ENCODE peak calls at places on chromosomes 4 and X, in five cellular contexts. One of them, this sample, is unnamed.

GRCh38 chr4:138275946-138276621 is 33.9 kb upstream of the SLC7A11 start:
- DNase-seq in left ventricle myocardium inferior: no peak
- DNase-seq in psoas muscle: no peak
- DNase-seq in suprapubic skin: no peak
- DNase-seq in fibroblast of lung: peak; percentile 89
- DNase-seq in this sample: no peak

GRCh38 chrX:134542485-134542884 is 82.5 kb downstream of the HPRT1 start:
- DNase-seq in left ventricle myocardium inferior: no peak
- DNase-seq in psoas muscle: no peak
- DNase-seq in suprapubic skin: no peak
- DNase-seq in fibroblast of lung: peak; percentile 55
- DNase-seq in this sample: no peak

GRCh38 chrX:536616-537015 is 94.0 kb upstream of the SHOX start:
- DNase-seq in left ventricle myocardium inferior: no peak
- DNase-seq in psoas muscle: no peak
- DNase-seq in suprapubic skin: no peak
- DNase-seq in fibroblast of lung: no peak
- DNase-seq in this sample: no peak

GRCh38 chr4:8708401-8709021 is 115.9 kb downstream of the CPZ start:
- DNase-seq in left ventricle myocardium inferior: peak; percentile 6
- DNase-seq in psoas muscle: peak; percentile 19
- DNase-seq in suprapubic skin: peak; percentile 35
- DNase-seq in fibroblast of lung: no peak
- DNase-seq in this sample: no peak

GRCh38 chr4:176339936-176340761 is 20.4 kb downstream of the SPCS3 start:
- DNase-seq in left ventricle myocardium inferior: no peak
- DNase-seq in psoas muscle: no peak
- DNase-seq in suprapubic skin: no peak
- DNase-seq in fibroblast of lung: peak; percentile 35
- DNase-seq in this sample: no peak

GRCh38 chr4:128241425-128241913 is 46.1 kb downstream of the PGRMC2 start:
- DNase-seq in left ventricle myocardium inferior: no peak
- DNase-seq in psoas muscle: no peak
- DNase-seq in suprapubic skin: peak; percentile 76
- DNase-seq in fibroblast of lung: peak; percentile 93
- DNase-seq in this sample: no peak

GRCh38 chr4:83552085-83552484 is 16.2 kb downstream of the GPAT3 start:
- DNase-seq in left ventricle myocardium inferior: no peak
- DNase-seq in psoas muscle: no peak
- DNase-seq in suprapubic skin: no peak
- DNase-seq in fibroblast of lung: peak; percentile 20
- DNase-seq in this sample: no peak

GRCh38 chr4:152531479-152531878 is 4.4 kb downstream of the FBXW7 start:
- DNase-seq in left ventricle myocardium inferior: no peak
- DNase-seq in psoas muscle: no peak
- DNase-seq in suprapubic skin: no peak
- DNase-seq in fibroblast of lung: no peak
- DNase-seq in this sample: no peak

GRCh38 chrX:153448556-153449280 is 2.9 kb upstream of the TREX2 start:
- DNase-seq in left ventricle myocardium inferior: no peak
- DNase-seq in psoas muscle: no peak
- DNase-seq in suprapubic skin: no peak
- DNase-seq in fibroblast of lung: no peak
- DNase-seq in this sample: no peak

GRCh38 chr4:110041742-110042141 is 129.1 kb downstream of the EGF start:
- DNase-seq in left ventricle myocardium inferior: no peak
- DNase-seq in psoas muscle: no peak
- DNase-seq in suprapubic skin: no peak
- DNase-seq in fibroblast of lung: no peak
- DNase-seq in this sample: peak; percentile 31

GRCh38 chrX:133215747-133216146 is 2.4 kb downstream of the TFDP3 start:
- DNase-seq in left ventricle myocardium inferior: no peak
- DNase-seq in psoas muscle: no peak
- DNase-seq in suprapubic skin: no peak
- DNase-seq in fibroblast of lung: peak; percentile 14
- DNase-seq in this sample: no peak

GRCh38 chr4:6557856-6558255 is 17.1 kb upstream of the MAN2B2 start:
- DNase-seq in left ventricle myocardium inferior: no peak
- DNase-seq in psoas muscle: peak; percentile 16
- DNase-seq in suprapubic skin: no peak
- DNase-seq in fibroblast of lung: no peak
- DNase-seq in this sample: no peak

GRCh38 chr4:38328963-38329729 is 334.9 kb upstream of the KLF3 start:
- DNase-seq in left ventricle myocardium inferior: no peak
- DNase-seq in psoas muscle: no peak
- DNase-seq in suprapubic skin: no peak
- DNase-seq in fibroblast of lung: no peak
- DNase-seq in this sample: no peak

GRCh38 chr4:144288011-144288903 is 147.7 kb upstream of the GYPA start:
- DNase-seq in left ventricle myocardium inferior: no peak
- DNase-seq in psoas muscle: no peak
- DNase-seq in suprapubic skin: no peak
- DNase-seq in fibroblast of lung: peak; percentile 75
- DNase-seq in this sample: no peak

GRCh38 chr4:38717604-38718003 is 53.6 kb downstream of the KLF3 start:
- DNase-seq in left ventricle myocardium inferior: no peak
- DNase-seq in psoas muscle: no peak
- DNase-seq in suprapubic skin: no peak
- DNase-seq in fibroblast of lung: peak; percentile 30
- DNase-seq in this sample: peak; percentile 39

GRCh38 chr4:158682071-158682470 is 10.0 kb downstream of the ETFDH start:
- DNase-seq in left ventricle myocardium inferior: no peak
- DNase-seq in psoas muscle: no peak
- DNase-seq in suprapubic skin: no peak
- DNase-seq in fibroblast of lung: no peak
- DNase-seq in this sample: no peak

GRCh38 chr4:8159522-8160232 is 1.1 kb upstream of the ABLIM2 start:
- DNase-seq in left ventricle myocardium inferior: no peak
- DNase-seq in psoas muscle: no peak
- DNase-seq in suprapubic skin: no peak
- DNase-seq in fibroblast of lung: no peak
- DNase-seq in this sample: no peak

GRCh38 chrX:129678176-129678880 is 23.6 kb upstream of the APLN start:
- DNase-seq in left ventricle myocardium inferior: peak; percentile 33
- DNase-seq in psoas muscle: peak; percentile 77
- DNase-seq in suprapubic skin: no peak
- DNase-seq in fibroblast of lung: peak; percentile 26
- DNase-seq in this sample: no peak

GRCh38 chr4:4502694-4503311 is 39.0 kb downstream of the STX18 start:
- DNase-seq in left ventricle myocardium inferior: no peak
- DNase-seq in psoas muscle: no peak
- DNase-seq in suprapubic skin: no peak
- DNase-seq in fibroblast of lung: peak; percentile 77
- DNase-seq in this sample: no peak

GRCh38 chr4:163941221-163941865 is 446.9 kb downstream of the TMA16 start:
- DNase-seq in left ventricle myocardium inferior: no peak
- DNase-seq in psoas muscle: no peak
- DNase-seq in suprapubic skin: no peak
- DNase-seq in fibroblast of lung: peak; percentile 12
- DNase-seq in this sample: no peak

GRCh38 chr4:13481569-13481968 is 2.6 kb downstream of the RAB28 start:
- DNase-seq in left ventricle myocardium inferior: no peak
- DNase-seq in psoas muscle: no peak
- DNase-seq in suprapubic skin: no peak
- DNase-seq in fibroblast of lung: peak; percentile 63
- DNase-seq in this sample: no peak

GRCh38 chr4:112075129-112075753 is 70.0 kb upstream of the FAM241A start:
- DNase-seq in left ventricle myocardium inferior: no peak
- DNase-seq in psoas muscle: no peak
- DNase-seq in suprapubic skin: no peak
- DNase-seq in fibroblast of lung: peak; percentile 58
- DNase-seq in this sample: no peak

GRCh38 chr4:120902925-120903324 is 19.6 kb downstream of the PRDM5 start:
- DNase-seq in left ventricle myocardium inferior: no peak
- DNase-seq in psoas muscle: no peak
- DNase-seq in suprapubic skin: no peak
- DNase-seq in fibroblast of lung: peak; percentile 22
- DNase-seq in this sample: no peak

GRCh38 chrX:81377329-81377728 is 175.4 kb downstream of the SH3BGRL start:
- DNase-seq in left ventricle myocardium inferior: no peak
- DNase-seq in psoas muscle: no peak
- DNase-seq in suprapubic skin: no peak
- DNase-seq in fibroblast of lung: peak; percentile 6
- DNase-seq in this sample: no peak

GRCh38 chr4:8323947-8324555 is 54.5 kb downstream of the HTRA3 start:
- DNase-seq in left ventricle myocardium inferior: no peak
- DNase-seq in psoas muscle: no peak
- DNase-seq in suprapubic skin: no peak
- DNase-seq in fibroblast of lung: peak; percentile 14
- DNase-seq in this sample: no peak

GRCh38 chrX:131827935-131828334 is 195.2 kb upstream of the STK26 start:
- DNase-seq in left ventricle myocardium inferior: no peak
- DNase-seq in psoas muscle: no peak
- DNase-seq in suprapubic skin: no peak
- DNase-seq in fibroblast of lung: no peak
- DNase-seq in this sample: no peak

GRCh38 chr4:9765091-9765490 is 16.3 kb upstream of the DRD5 start:
- DNase-seq in left ventricle myocardium inferior: no peak
- DNase-seq in psoas muscle: no peak
- DNase-seq in suprapubic skin: no peak
- DNase-seq in fibroblast of lung: no peak
- DNase-seq in this sample: no peak

DNA sequence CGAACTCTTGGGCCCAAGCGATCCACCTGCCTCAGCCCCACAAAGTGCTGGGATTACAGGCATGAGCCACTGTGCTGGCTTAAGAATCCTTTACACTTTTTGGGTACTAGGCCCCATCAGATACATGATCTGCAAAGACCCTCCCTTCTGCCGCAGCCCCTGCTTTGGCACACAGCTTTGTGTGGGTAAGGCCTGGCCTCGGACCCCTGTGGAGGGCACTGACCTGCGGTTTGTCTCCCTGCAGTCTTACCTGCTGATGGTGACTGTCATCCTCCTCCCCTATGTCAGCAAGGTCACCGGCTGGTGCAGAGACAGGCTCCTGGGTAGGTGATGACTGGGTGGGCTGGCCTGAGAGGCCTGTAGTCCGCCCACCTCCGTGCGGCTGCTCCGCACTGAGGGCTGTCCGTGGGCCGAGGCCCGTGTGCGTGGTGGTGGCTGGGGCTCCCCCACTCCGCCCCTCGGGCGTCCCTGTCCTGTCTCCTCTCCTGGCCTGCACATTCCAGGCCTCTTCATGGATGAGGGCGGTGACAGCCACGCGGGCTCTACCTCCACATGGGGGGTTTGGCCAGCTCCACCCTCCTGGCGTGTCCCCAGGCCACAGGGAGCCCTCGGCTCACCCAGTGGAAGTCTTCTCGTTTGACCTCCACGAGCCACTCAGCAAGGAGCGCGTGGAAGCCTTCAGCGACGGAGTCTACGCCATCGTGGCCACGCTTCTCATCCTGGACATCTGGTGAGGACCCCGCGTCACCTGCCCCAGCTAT is 18.0 kb downstream of the DGKQ start:
- DNase-seq in left ventricle myocardium inferior: no peak
- DNase-seq in psoas muscle: peak; percentile 47
- DNase-seq in suprapubic skin: no peak
- DNase-seq in fibroblast of lung: no peak
- DNase-seq in this sample: no peak
- H3K4me3 ChIP-seq in left ventricle myocardium inferior: no peak overlapping the region
- H3K4me3 ChIP-seq in psoas muscle: no peak overlapping the region
- H3K4me3 ChIP-seq in suprapubic skin: no peak overlapping the region
- H3K4me3 ChIP-seq in fibroblast of lung: no peak overlapping the region
- H3K4me3 ChIP-seq in this sample: no peak overlapping the region

GRCh38 chr4:123785515-123785914 is 388.9 kb downstream of the SPRY1 start:
- DNase-seq in left ventricle myocardium inferior: peak; percentile 52
- DNase-seq in psoas muscle: peak; percentile 87
- DNase-seq in suprapubic skin: peak; percentile 84
- DNase-seq in fibroblast of lung: peak; percentile 99
- DNase-seq in this sample: peak; percentile 93

GRCh38 chr4:123786955-123787354 is 390.4 kb downstream of the SPRY1 start:
- DNase-seq in left ventricle myocardium inferior: peak; percentile 60
- DNase-seq in psoas muscle: peak; percentile 53
- DNase-seq in suprapubic skin: peak; percentile 64
- DNase-seq in fibroblast of lung: peak; percentile 81
- DNase-seq in this sample: no peak

GRCh38 chr4:123786159-123786915 is 389.7 kb downstream of the SPRY1 start:
- DNase-seq in left ventricle myocardium inferior: no peak
- DNase-seq in psoas muscle: no peak
- DNase-seq in suprapubic skin: no peak
- DNase-seq in fibroblast of lung: peak; percentile 17
- DNase-seq in this sample: no peak

GRCh38 chr4:123788577-123788976 is 392.0 kb downstream of the SPRY1 start:
- DNase-seq in left ventricle myocardium inferior: no peak
- DNase-seq in psoas muscle: no peak
- DNase-seq in suprapubic skin: no peak
- DNase-seq in fibroblast of lung: no peak
- DNase-seq in this sample: no peak

GRCh38 chr4:123787710-123788109 is 391.1 kb downstream of the SPRY1 start:
- DNase-seq in left ventricle myocardium inferior: no peak
- DNase-seq in psoas muscle: no peak
- DNase-seq in suprapubic skin: no peak
- DNase-seq in fibroblast of lung: no peak
- DNase-seq in this sample: no peak
- H3K4me1 ChIP-seq in left ventricle myocardium inferior: peaks cover 30% of the 10 kb centered on the region
- H3K4me1 ChIP-seq in psoas muscle: peaks cover 50% of the 10 kb centered on the region
- H3K4me1 ChIP-seq in suprapubic skin: peaks cover 8% of the 10 kb centered on the region
- H3K4me1 ChIP-seq in fibroblast of lung: peaks cover 32% of the 10 kb centered on the region
- H3K4me1 ChIP-seq in this sample: peaks cover 64% of the 10 kb centered on the region

GRCh38 chr4:21757281-21757680 is 191.3 kb downstream of the KCNIP4 start:
- DNase-seq in left ventricle myocardium inferior: no peak
- DNase-seq in psoas muscle: no peak
- DNase-seq in suprapubic skin: no peak
- DNase-seq in fibroblast of lung: no peak
- DNase-seq in this sample: no peak
- TF ChIP-seq CTCF in left ventricle myocardium inferior: no peak
- TF ChIP-seq CTCF in psoas muscle: no peak
- TF ChIP-seq CTCF in suprapubic skin: no peak
- TF ChIP-seq CTCF in fibroblast of lung: no peak
- TF ChIP-seq CTCF in this sample: no peak

GRCh38 chrX:139642241-139642927 is 65.6 kb downstream of the MCF2 start:
- DNase-seq in left ventricle myocardium inferior: no peak
- DNase-seq in psoas muscle: no peak
- DNase-seq in suprapubic skin: no peak
- DNase-seq in fibroblast of lung: peak; percentile 36
- DNase-seq in this sample: no peak
- H3K4me3 ChIP-seq in left ventricle myocardium inferior: peak overlapping the region; percentile 36
- H3K4me3 ChIP-seq in psoas muscle: no peak overlapping the region
- H3K4me3 ChIP-seq in suprapubic skin: no peak overlapping the region
- H3K4me3 ChIP-seq in fibroblast of lung: no peak overlapping the region
- H3K4me3 ChIP-seq in this sample: no peak overlapping the region

DNA sequence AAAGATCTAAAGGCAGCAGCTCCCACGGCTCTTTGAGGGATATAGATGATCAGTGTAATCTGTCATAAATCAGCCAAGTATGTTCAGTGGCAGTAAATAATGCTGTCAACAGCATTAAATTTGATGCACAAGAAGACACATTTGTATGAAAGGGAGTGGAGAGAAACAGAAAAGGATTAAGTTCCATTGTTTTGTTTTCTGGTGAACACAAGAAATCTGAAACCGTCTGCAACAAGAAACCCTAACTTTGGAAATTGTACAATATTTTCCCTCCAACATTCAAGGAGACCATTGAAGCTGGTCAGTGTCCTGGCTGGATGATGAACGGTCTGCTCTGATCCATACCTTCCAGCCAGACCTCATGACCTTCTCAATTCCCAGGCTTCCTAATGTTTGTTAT is 27.6 kb upstream of the C1QTNF7 start:
- DNase-seq in left ventricle myocardium inferior: no peak
- DNase-seq in psoas muscle: no peak
- DNase-seq in suprapubic skin: no peak
- DNase-seq in fibroblast of lung: no peak
- DNase-seq in this sample: no peak
- H3K4me1 ChIP-seq in left ventricle myocardium inferior: peaks cover 28% of the 10 kb centered on the region
- H3K4me1 ChIP-seq in psoas muscle: no peaks in the 10 kb centered on the region
- H3K4me1 ChIP-seq in suprapubic skin: peaks cover 39% of the 10 kb centered on the region
- H3K4me1 ChIP-seq in fibroblast of lung: peaks cover 11% of the 10 kb centered on the region
- H3K4me1 ChIP-seq in this sample: peaks cover 55% of the 10 kb centered on the region

This sample was measured in esophagus muscularis mucosa.